ENCODE peak calls at places on chromosomes 16 and 17, in four cellular contexts. P is NCI-H1436, M is prostate gland, G is endothelial cell. C is an unnamed sample.

GRCh38 chr16:18984425-18985005 is 781 bp downstream of the TMC7 start:
- DNase-seq in P (no peak), M (no peak), G (no peak), C (no peak)

GRCh38 chr16:3101018-3101840 is 2.1 kb upstream of the ZSCAN10 start:
- DNase-seq in P (no peak), M (no peak), G (peak), C (peak)

GRCh38 chr16:83045790-83046189 is 419.0 kb downstream of the CDH13 start:
- DNase-seq in P (no peak), M (no peak), G (no peak), C (no peak)

GRCh38 chr17:49775546-49776260 is 11.8 kb upstream of the FAM117A start:
- DNase-seq in P (no peak), M (no peak), G (no peak), C (no peak)

GRCh38 chr17:65389426-65389825 is 172.0 kb downstream of the AXIN2 start:
- DNase-seq in P (no peak), M (no peak), G (no peak), C (no peak)

GRCh38 chr16:83458612-83459011 is 349.2 kb upstream of the HSBP1 start:
- DNase-seq in P (no peak), M (no peak), G (no peak), C (no peak)

GRCh38 chr17:3512512-3513171 is 36.8 kb downstream of the ASPA start:
- DNase-seq in P (no peak), M (no peak), G (no peak), C (no peak)

GRCh38 chr17:76198702-76199101 is 41.6 kb downstream of the RNF157 start:
- DNase-seq in P (no peak), M (no peak), G (no peak), C (no peak)

GRCh38 chr16:77273-77806 is 685 bp upstream of the MPG start:
- DNase-seq in P (no peak), M (no peak), G (peak), C (no peak)

GRCh38 chr17:77528516-77529327 is 388.0 kb downstream of the SEC14L1 start:
- DNase-seq in P (peak), M (no peak), G (peak), C (peak)

GRCh38 chr17:47225436-47225858 is 16.3 kb downstream of the MYL4 start:
- DNase-seq in P (no peak), M (peak), G (no peak), C (no peak)

GRCh38 chr16:84041881-84042280 is 714 bp downstream of the SLC38A8 start:
- DNase-seq in P (no peak), M (no peak), G (no peak), C (no peak)

GRCh38 chr17:16915752-16916556 is 56.0 kb downstream of the TNFRSF13B start:
- DNase-seq in P (peak), M (no peak), G (peak), C (peak)

GRCh38 chr16:86925067-86925791 is 346.9 kb downstream of the FOXL1 start:
- DNase-seq in P (no peak), M (no peak), G (no peak), C (no peak)

C was measured in NCI-H1930.